ENCODE peak calls at places on chromosomes 6 and 20, in four cellular contexts. O is posterior cingulate gyrus, W is head of caudate nucleus, N is neural progenitor cell. Z is an unnamed sample.

GRCh38 chr20:37378785-37379598 is 33.1 kb downstream of the SRC start:
- DNase-seq in O (no peak), W (no peak), N (no peak), Z (no peak)

GRCh38 chr6:111699123-111699522 is 93.4 kb upstream of the TRAF3IP2 start:
- DNase-seq in O (no peak), W (no peak), N (no peak), Z (no peak)

GRCh38 chr20:41437836-41438235 is 71.2 kb upstream of the EMILIN3 start:
- DNase-seq in O (no peak), W (no peak), N (no peak), Z (no peak)

GRCh38 chr6:110476046-110476849 is at the start of gene SLC22A16:
- DNase-seq in O (no peak), W (no peak), N (no peak), Z (no peak)

GRCh38 chr6:118198746-118199145 is 291.7 kb downstream of the SLC35F1 start:
- DNase-seq in O (no peak), W (no peak), N (no peak), Z (no peak)

GRCh38 chr20:49951160-49951559 is 15.0 kb downstream of the RNF114 start:
- DNase-seq in O (no peak), W (no peak), N (no peak), Z (no peak)

GRCh38 chr6:167572106-167572505 is 247.2 kb downstream of the TTLL2 start:
- DNase-seq in O (no peak), W (no peak), N (no peak), Z (no peak)

GRCh38 chr20:59258103-59258705 is 42.2 kb upstream of the EDN3 start:
- DNase-seq in O (no peak), W (no peak), N (no peak), Z (no peak)

GRCh38 chr20:23225407-23226060 is 125.1 kb upstream of the NXT1 start:
- DNase-seq in O (no peak), W (no peak), N (no peak), Z (no peak)

GRCh38 chr6:15897063-15897934 is 231.6 kb upstream of the MYLIP start:
- DNase-seq in O (no peak), W (no peak), N (no peak), Z (no peak)

GRCh38 chr6:23454090-23454998 is 671.7 kb upstream of the NRSN1 start:
- DNase-seq in O (no peak), W (no peak), N (peak), Z (no peak)

GRCh38 chr6:170011233-170012142 is 260.1 kb downstream of the ERMARD start:
- DNase-seq in O (no peak), W (no peak), N (peak), Z (no peak)

GRCh38 chr20:25288291-25289181 is 40.7 kb downstream of the PYGB start:
- DNase-seq in O (peak), W (no peak), N (no peak), Z (no peak)

GRCh38 chr20:55415567-55416142 is 589.7 kb downstream of the CBLN4 start:
- DNase-seq in O (no peak), W (no peak), N (peak), Z (no peak)

GRCh38 chr6:31126416-31127175 is 6.3 kb upstream of the CDSN start:
- DNase-seq in O (no peak), W (no peak), N (no peak), Z (no peak)

GRCh38 chr6:109079981-109080380 is 14.7 kb downstream of the SESN1 start:
- DNase-seq in O (no peak), W (peak), N (no peak), Z (no peak)

GRCh38 chr6:139753198-139753861 is 378.9 kb upstream of the CITED2 start:
- DNase-seq in O (no peak), W (no peak), N (no peak), Z (no peak)

GRCh38 chr6:73368675-73369074 is 1.0 kb downstream of the OOEP start:
- DNase-seq in O (no peak), W (no peak), N (no peak), Z (no peak)

GRCh38 chr6:11828185-11828897 is 49.7 kb upstream of the ADTRP start:
- DNase-seq in O (no peak), W (no peak), N (no peak), Z (no peak)

GRCh38 chr20:22762576-22763256 is 178.3 kb upstream of the FOXA2 start:
- DNase-seq in O (no peak), W (no peak), N (no peak), Z (no peak)

GRCh38 chr6:71044753-71045152 is 87.9 kb upstream of the B3GAT2 start:
- DNase-seq in O (no peak), W (no peak), N (no peak), Z (no peak)

GRCh38 chr6:19613678-19614077 is 223.5 kb upstream of the ID4 start:
- DNase-seq in O (no peak), W (no peak), N (peak), Z (no peak)

GRCh38 chr6:4964675-4965336 is 39.0 kb downstream of the RPP40 start:
- DNase-seq in O (no peak), W (peak), N (no peak), Z (no peak)

GRCh38 chr6:147207851-147208754 is 3.9 kb downstream of the STXBP5 start:
- DNase-seq in O (no peak), W (no peak), N (no peak), Z (no peak)

GRCh38 chr6:81889644-81890043 is 137.2 kb upstream of the TENT5A start:
- DNase-seq in O (no peak), W (no peak), N (no peak), Z (no peak)